ENCODE peak calls at places on chromosomes 6 and 20, in nine cellular contexts. V, O, E, K, M, Z, S, F and N are unnamed samples. For H3K4me1 and H3K36me3, the result is how much of the 10 kb centered on the place peaks cover.

GRCh38 chr20:22584922-22585785 is 782 bp upstream of the FOXA2 start:
- DNase-seq in K (peak), S (peak), E (peak), V (peak), F (no peak), M (peak), O (peak), Z (no peak), N (no peak)

GRCh38 chr6:105600342-105601293 is 197.7 kb upstream of the PREP start:
- DNase-seq in Z (no peak), E (no peak), K (no peak), F (no peak), M (peak), S (no peak), O (no peak), V (no peak), N (no peak)

GRCh38 chr6:16503919-16504554 is 257.2 kb downstream of the ATXN1 start:
- DNase-seq in V (no peak), F (no peak), S (no peak), M (no peak), E (no peak), Z (no peak), K (no peak), O (no peak), N (no peak)

GRCh38 chr6:13873288-13874190 is 51.2 kb upstream of the RNF182 start:
- DNase-seq in M (peak), E (peak), S (peak), F (peak), V (peak), K (peak), Z (peak), O (peak), N (peak)

GRCh38 chr20:33337531-33338165 is 54.6 kb downstream of the BPIFB1 start:
- DNase-seq in E (no peak), V (no peak), Z (no peak), K (no peak), M (no peak), F (no peak), S (no peak), O (no peak), N (no peak)

GRCh38 chr20:61940976-61941720 is 124.5 kb downstream of the TAF4 start:
- DNase-seq in S (no peak), F (no peak), V (peak), E (no peak), K (peak), Z (no peak), M (no peak), O (no peak), N (no peak)

GRCh38 chr6:156752666-156753301 is 24.4 kb upstream of the ARID1B start:
- DNase-seq in V (no peak), F (no peak), O (no peak), M (no peak), K (no peak), E (peak), S (peak), Z (no peak), N (peak)

GRCh38 chr20:46994341-46994740 is 99.7 kb downstream of the EYA2 start:
- DNase-seq in K (no peak), O (no peak), Z (peak), V (no peak), S (no peak), E (no peak), F (no peak), M (no peak), N (no peak)

GRCh38 chr20:2114990-2115681 is 13.5 kb downstream of the STK35 start:
- DNase-seq in Z (no peak), O (no peak), S (peak), M (no peak), E (no peak), K (no peak), F (no peak), V (no peak), N (peak)

GRCh38 chr6:14062345-14063029 is 55.1 kb upstream of the CD83 start:
- DNase-seq in Z (no peak), V (no peak), O (no peak), F (no peak), K (no peak), M (no peak), E (no peak), S (no peak), N (no peak)

GRCh38 chr20:15642099-15642498 is 931.1 kb downstream of the KIF16B start:
- DNase-seq in S (no peak), M (no peak), Z (no peak), E (no peak), F (no peak), V (no peak), K (no peak), O (no peak), N (no peak)

GRCh38 chr20:21510414-21510971 is 3.4 kb downstream of the NKX2-2 start:
- DNase-seq in F (no peak), M (no peak), O (peak), E (no peak), V (peak), Z (no peak), S (no peak), K (peak), N (no peak)
- H3K4me1 ChIP-seq in F (under half), M (under half), O (under half), E (under half), V (half or more), Z (half or more), S (under half), K (half or more), N (half or more)

DNA sequence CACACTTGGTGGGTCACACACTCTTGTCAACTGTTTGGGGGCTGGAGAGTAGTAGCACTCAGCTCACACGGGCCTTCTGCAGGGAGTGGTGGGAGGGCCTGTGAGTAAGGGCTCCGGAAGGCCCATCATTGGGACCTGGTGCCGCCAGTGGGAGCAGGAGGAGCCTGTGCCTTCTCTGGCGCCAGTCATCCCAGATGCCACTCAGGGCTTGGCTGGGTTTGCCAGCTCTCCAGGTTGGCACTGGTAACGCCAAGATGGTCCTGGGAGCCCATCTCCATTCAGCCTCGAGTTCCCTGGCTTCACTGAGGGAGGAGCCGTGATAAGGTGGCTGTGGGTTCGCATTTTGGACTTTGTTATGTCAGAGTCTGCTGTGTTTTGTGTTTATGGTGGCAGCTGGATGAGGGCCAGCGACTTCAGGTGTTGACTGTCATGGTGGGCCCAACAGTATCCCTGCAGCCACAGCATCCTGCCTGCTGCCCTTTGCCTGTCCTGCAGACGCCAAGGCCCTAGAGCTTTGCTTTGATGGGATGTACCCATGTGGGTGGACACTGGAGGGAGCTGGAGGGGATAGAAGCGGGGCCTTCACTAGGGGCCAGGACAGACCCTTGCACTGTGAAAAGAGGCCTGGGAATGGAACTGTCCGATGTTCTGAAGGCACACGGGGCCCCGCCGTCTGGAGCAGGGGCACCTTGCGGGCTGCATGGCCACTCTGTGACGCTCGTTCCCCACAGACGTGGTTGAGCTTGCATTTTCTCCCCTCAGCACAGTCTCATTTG is 13.3 kb upstream of the DNAJC5 start:
- DNase-seq in O (peak), F (no peak), M (no peak), K (no peak), S (no peak), Z (no peak), V (peak), E (no peak), N (no peak)
- H3K36me3 ChIP-seq in O (under half), F (under half), M (under half), K (half or more), S (under half), Z (under half), V (half or more), E (under half), N (half or more)

DNA sequence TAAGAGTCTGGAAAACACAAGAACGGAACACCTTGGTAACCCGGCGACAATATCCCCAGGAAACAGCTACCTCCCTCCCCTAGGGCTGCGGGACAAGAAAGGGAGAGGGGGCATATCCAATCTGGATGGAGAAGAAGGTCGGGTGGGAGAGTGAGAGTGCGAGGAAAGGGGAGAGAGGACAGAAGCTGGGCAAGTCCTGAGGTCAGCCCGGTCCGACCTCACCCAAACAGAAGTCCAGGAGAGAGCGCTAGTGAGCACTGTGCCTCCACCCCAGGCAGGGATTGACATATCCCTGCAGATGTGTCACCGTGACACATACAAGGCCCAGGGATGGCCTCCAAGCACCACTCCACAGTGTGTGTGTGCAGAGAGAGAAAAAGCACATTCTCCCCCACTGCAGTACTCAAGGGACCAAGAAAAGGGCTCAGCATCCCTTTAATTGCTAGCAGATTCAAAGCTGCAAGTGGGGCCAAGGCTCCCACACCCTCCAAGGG is 3.3 kb downstream of the PXDC1 start:
- DNase-seq in K (peak), F (no peak), E (peak), V (peak), Z (no peak), S (peak), M (peak), O (peak), N (peak)
- H3K4me3 ChIP-seq in K (peak), F (no peak), E (no peak), V (no peak), Z (no peak), S (no peak), M (no peak), O (no peak), N (no peak)

DNA sequence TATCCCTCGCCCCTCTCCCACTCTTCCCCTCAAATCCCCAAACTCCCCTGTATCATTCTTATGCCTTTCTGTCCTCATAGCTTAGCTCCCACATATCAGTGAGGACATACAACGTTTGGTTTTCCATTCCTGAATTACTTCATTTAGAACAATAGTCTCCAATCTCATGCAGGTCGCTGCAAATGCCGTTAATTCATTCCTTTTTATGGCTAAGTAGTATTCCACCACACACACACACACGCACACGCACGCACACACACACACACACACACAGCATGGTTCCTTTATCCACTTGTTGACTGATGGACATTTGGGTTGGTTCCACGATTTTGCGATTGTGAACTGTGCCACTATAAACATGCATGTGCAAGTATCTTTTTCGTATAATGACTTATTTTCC is 112.7 kb downstream of the KIF13A start:
- DNase-seq in F (no peak), M (no peak), S (no peak), Z (no peak), K (no peak), O (no peak), E (no peak), V (no peak), N (no peak)
- H3K4me1 ChIP-seq in F (under half), M (under half), S (under half), Z (under half), K (under half), O (under half), E (under half), V (under half), N (under half)

GRCh38 chr6:5569491-5569890 is 308.2 kb downstream of the FARS2 start:
- DNase-seq in E (no peak), O (no peak), S (no peak), Z (no peak), V (no peak), M (no peak), K (no peak), F (no peak), N (no peak)
- H3K36me3 ChIP-seq in E (under half), O (under half), S (under half), Z (under half), V (under half), M (under half), K (under half), F (under half), N (under half)

DNA sequence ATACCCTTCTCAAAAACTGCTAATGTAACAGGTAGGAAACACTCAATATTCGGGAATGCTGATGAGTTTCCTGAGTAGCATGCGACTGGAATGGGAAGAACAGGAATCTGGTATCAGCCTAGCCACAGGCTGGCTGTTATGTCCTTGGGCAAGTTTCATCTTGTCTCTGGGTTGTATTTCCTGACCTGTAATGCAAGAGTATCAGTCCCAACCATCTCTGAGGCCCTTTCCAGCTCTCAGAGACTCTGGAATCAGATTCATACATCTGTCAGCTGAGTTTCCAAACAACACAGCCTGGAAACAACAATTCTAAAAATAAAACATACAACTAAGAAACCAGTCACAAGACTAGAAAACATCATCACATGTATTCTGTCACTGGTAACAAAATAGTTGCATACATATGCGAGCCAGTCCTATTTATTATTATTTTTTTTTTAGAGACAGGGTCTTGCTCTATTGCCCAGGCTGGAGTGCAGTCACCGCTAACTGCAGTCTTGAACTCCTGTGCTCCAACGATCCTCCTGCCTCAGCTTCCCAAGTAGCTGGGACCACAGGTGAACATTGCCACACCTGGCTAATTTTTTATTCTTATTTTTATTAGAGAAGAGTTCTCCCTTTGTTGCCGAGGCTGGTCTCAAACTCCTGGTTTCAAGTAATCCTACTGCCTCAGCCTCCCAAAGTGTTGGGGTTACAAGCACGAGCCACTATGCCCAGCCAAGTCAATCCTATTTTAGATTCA is 16.7 kb upstream of the TFAP2A start:
- DNase-seq in V (no peak), M (no peak), S (no peak), O (no peak), Z (no peak), F (no peak), K (no peak), E (no peak), N (no peak)
- H3K4me3 ChIP-seq in V (no peak), M (no peak), S (no peak), O (no peak), Z (no peak), F (no peak), K (no peak), E (no peak), N (no peak)

GRCh38 chr20:63161176-63161651 is 54.7 kb downstream of the YTHDF1 start:
- DNase-seq in Z (no peak), M (no peak), V (peak), O (no peak), E (peak), S (no peak), F (no peak), K (no peak), N (no peak)
- H3K4me1 ChIP-seq in Z (under half), M (under half), V (under half), O (under half), E (under half), S (under half), F (under half), K (under half), N (under half)

GRCh38 chr20:36998652-36999051 is 47.1 kb upstream of the SAMHD1 start:
- DNase-seq in E (no peak), Z (no peak), O (no peak), F (peak), M (no peak), S (no peak), K (no peak), V (no peak), N (no peak)
- H3K36me3 ChIP-seq in E (under half), Z (under half), O (under half), F (under half), M (under half), S (under half), K (under half), V (under half), N (under half)